ENCODE peak calls at places on chromosome 11, in four cellular contexts. I is K562, A is WTC11, B is H1. Y is an unnamed sample.

GRCh38 chr11:94854770-94855633 is 86.8 kb downstream of the AMOTL1 start:
- DNase-seq in I (no peak), A (no peak), B (no peak), Y (no peak)

GRCh38 chr11:71129624-71130023 is 122.8 kb downstream of the SHANK2 start:
- DNase-seq in I (no peak), A (no peak), B (no peak), Y (no peak)

GRCh38 chr11:125055107-125055715 is 7.9 kb upstream of the SLC37A2 start:
- DNase-seq in I (no peak), A (no peak), B (no peak), Y (no peak)

GRCh38 chr11:82855616-82856015 is 44.6 kb downstream of the PRCP start:
- DNase-seq in I (no peak), A (no peak), B (no peak), Y (no peak)

GRCh38 chr11:104997288-104997687 is 25.7 kb downstream of the CASP5 start:
- DNase-seq in I (no peak), A (no peak), B (no peak), Y (no peak)

GRCh38 chr11:62505112-62505783 is 41.4 kb downstream of the AHNAK start:
- DNase-seq in I (peak), A (peak), B (no peak), Y (no peak)

GRCh38 chr11:96065379-96065778 is 141.5 kb upstream of the MTMR2 start:
- DNase-seq in I (no peak), A (no peak), B (no peak), Y (no peak)

GRCh38 chr11:17516551-17517150 is 27.6 kb downstream of the USH1C start:
- DNase-seq in I (no peak), A (no peak), B (no peak), Y (no peak)

GRCh38 chr11:65927904-65928397 is 8.7 kb downstream of the DRAP1 start:
- DNase-seq in I (peak), A (no peak), B (no peak), Y (no peak)

GRCh38 chr11:46890665-46891064 is 27.7 kb downstream of the LRP4 start:
- DNase-seq in I (no peak), A (no peak), B (no peak), Y (no peak)

GRCh38 chr11:92611157-92611556 is 358.3 kb upstream of the MTNR1B start:
- DNase-seq in I (no peak), A (no peak), B (no peak), Y (no peak)

GRCh38 chr11:66112640-66113098 is 42.6 kb downstream of the PACS1 start:
- DNase-seq in I (no peak), A (no peak), B (no peak), Y (no peak)

GRCh38 chr11:67436459-67437081 is 912 bp downstream of the PTPRCAP start:
- DNase-seq in I (peak), A (peak), B (peak), Y (no peak)

GRCh38 chr11:128796275-128796674 is 70.8 kb downstream of the KCNJ1 start:
- DNase-seq in I (no peak), A (no peak), B (no peak), Y (no peak)

GRCh38 chr11:92512204-92512569 is 287.6 kb downstream of the FAT3 start:
- DNase-seq in I (no peak), A (no peak), B (no peak), Y (no peak)

GRCh38 chr11:113574586-113574985 is 99.4 kb upstream of the DRD2 start:
- DNase-seq in I (no peak), A (no peak), B (no peak), Y (no peak)

GRCh38 chr11:78659326-78660319 is 85.0 kb upstream of the NARS2 start:
- DNase-seq in I (no peak), A (no peak), B (no peak), Y (no peak)

GRCh38 chr11:121930004-121930965 is 185.7 kb downstream of the BLID start:
- DNase-seq in I (no peak), A (no peak), B (no peak), Y (no peak)

GRCh38 chr11:64164392-64165312 is 1.3 kb downstream of the MACROD1 start:
- DNase-seq in I (no peak), A (peak), B (no peak), Y (peak)

GRCh38 chr11:19093976-19094375 is 23.0 kb upstream of the ZDHHC13 start:
- DNase-seq in I (no peak), A (no peak), B (no peak), Y (no peak)

GRCh38 chr11:101478587-101479375 is 105.0 kb downstream of the TRPC6 start:
- DNase-seq in I (no peak), A (no peak), B (no peak), Y (no peak)

GRCh38 chr11:94417386-94417987 is 16.3 kb upstream of the GPR83 start:
- DNase-seq in I (no peak), A (no peak), B (no peak), Y (peak)

GRCh38 chr11:44610556-44610955 is 45.1 kb downstream of the CD82 start:
- DNase-seq in I (no peak), A (no peak), B (no peak), Y (no peak)

GRCh38 chr11:44613081-44613628 is 47.7 kb downstream of the CD82 start:
- DNase-seq in I (no peak), A (no peak), B (no peak), Y (no peak)

GRCh38 chr11:44611088-44611487 is 45.6 kb downstream of the CD82 start:
- DNase-seq in I (no peak), A (no peak), B (no peak), Y (no peak)

GRCh38 chr11:44609783-44610155 is 44.3 kb downstream of the CD82 start:
- DNase-seq in I (no peak), A (no peak), B (no peak), Y (no peak)

GRCh38 chr11:44611687-44612437 is 46.4 kb downstream of the CD82 start:
- DNase-seq in I (no peak), A (no peak), B (no peak), Y (no peak)
- TF ChIP-seq ATF2 in I (no peak), A (no peak), B (no peak), Y (no peak)

GRCh38 chr11:73538381-73538872 is 59.5 kb downstream of the FAM168A start:
- DNase-seq in I (no peak), A (no peak), B (peak), Y (no peak)

GRCh38 chr11:73547706-73548105 is 50.2 kb downstream of the FAM168A start:
- DNase-seq in I (no peak), A (no peak), B (no peak), Y (no peak)

GRCh38 chr11:73539506-73540084 is 58.3 kb downstream of the FAM168A start:
- DNase-seq in I (no peak), A (no peak), B (no peak), Y (no peak)

GRCh38 chr11:73542175-73542574 is 55.7 kb downstream of the FAM168A start:
- DNase-seq in I (no peak), A (no peak), B (no peak), Y (no peak)
- TF ChIP-seq ATF2 in I (no peak), A (no peak), B (no peak), Y (no peak)

GRCh38 chr11:20547411-20547810 is 52.0 kb upstream of the SLC6A5 start:
- DNase-seq in I (no peak), A (no peak), B (no peak), Y (no peak)

GRCh38 chr11:20541503-20541902 is 57.9 kb upstream of the SLC6A5 start:
- DNase-seq in I (no peak), A (no peak), B (no peak), Y (no peak)

GRCh38 chr11:20544536-20545237 is 54.7 kb upstream of the SLC6A5 start:
- DNase-seq in I (no peak), A (peak), B (no peak), Y (no peak)
- TF ChIP-seq ATF2 in I (no peak), A (no peak), B (no peak), Y (no peak)

DNA sequence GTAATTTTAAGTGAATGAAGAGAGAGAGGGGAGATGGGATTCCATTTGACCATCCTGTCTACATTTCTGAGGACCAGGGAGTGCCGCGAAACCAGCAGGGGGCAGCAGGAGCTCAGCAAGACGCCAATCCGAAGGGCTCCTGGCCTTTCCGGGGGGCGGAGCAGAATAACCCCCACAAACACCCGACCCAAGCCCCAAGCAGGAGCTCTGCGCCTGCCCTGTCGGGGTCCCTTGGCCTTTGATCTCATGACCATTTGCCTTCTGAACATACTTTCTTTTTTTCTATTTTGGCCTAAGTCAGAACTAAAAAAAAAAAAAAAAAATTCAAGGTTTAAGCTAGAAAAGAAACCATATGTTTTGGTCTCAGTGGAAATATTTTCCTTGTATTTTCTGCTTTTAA is 21.9 kb upstream of the SCN2B start:
- DNase-seq in I (peak), A (peak), B (peak), Y (peak)
- TF ChIP-seq ATF2 in I (no peak), A (no peak), B (no peak), Y (no peak)

Y was measured in HepG2.